ENCODE peak calls at places on chromosomes 16 and 17, in five cellular contexts. Y is body of pancreas, N is heart left ventricle, I is fibroblast of pulmonary artery, O is fibroblast of lung. A is an unnamed sample.

GRCh38 chr17:39016193-39017153 is 49.3 kb upstream of the FBXO47 start:
- DNase-seq in Y (no peak), N (no peak), I (peak; percentile 66), O (no peak), A (no peak)

GRCh38 chr17:63549289-63549945 is 860 bp upstream of the DCAF7 start:
- DNase-seq in Y (no peak), N (no peak), I (no peak), O (no peak), A (no peak)

GRCh38 chr16:89099905-89100304 is 6.3 kb downstream of the ACSF3 start:
- DNase-seq in Y (no peak), N (no peak), I (no peak), O (no peak), A (no peak)

GRCh38 chr17:12964162-12964561 is 53.7 kb downstream of the ELAC2 start:
- DNase-seq in Y (no peak), N (no peak), I (no peak), O (no peak), A (no peak)

GRCh38 chr17:40341808-40342574 is 22.5 kb downstream of the GJD3 start:
- DNase-seq in Y (peak; percentile 72), N (peak; percentile 90), I (peak; percentile 71), O (peak; percentile 70), A (no peak)

GRCh38 chr17:35725058-35725457 is 6.4 kb upstream of the RASL10B start:
- DNase-seq in Y (no peak), N (no peak), I (no peak), O (no peak), A (no peak)

GRCh38 chr16:3643095-3643730 is 11.3 kb upstream of the DNASE1 start:
- DNase-seq in Y (no peak), N (no peak), I (no peak), O (no peak), A (no peak)

GRCh38 chr17:50101346-50102163 is 6.4 kb downstream of the PDK2 start:
- DNase-seq in Y (peak; percentile 27), N (peak; percentile 83), I (peak; percentile 28), O (no peak), A (no peak)

GRCh38 chr17:76497979-76498885 is 3.0 kb downstream of the RHBDF2 start:
- DNase-seq in Y (peak; percentile 81), N (peak; percentile 93), I (peak; percentile 89), O (peak; percentile 84), A (peak; percentile 88)

GRCh38 chr17:50060951-50061712 is 5.2 kb downstream of the ITGA3 start:
- DNase-seq in Y (peak; percentile 31), N (peak; percentile 96), I (peak; percentile 76), O (peak; percentile 82), A (peak; percentile 95)

GRCh38 chr17:39867084-39867890 is 715 bp upstream of the ZPBP2 start:
- DNase-seq in Y (no peak), N (no peak), I (no peak), O (no peak), A (no peak)

GRCh38 chr17:348692-349425 is 3.7 kb downstream of the RPH3AL start:
- DNase-seq in Y (peak; percentile 82), N (peak; percentile 53), I (no peak), O (peak; percentile 16), A (peak; percentile 78)

GRCh38 chr17:30091771-30092170 is 24.8 kb upstream of the NSRP1 start:
- DNase-seq in Y (no peak), N (no peak), I (peak; percentile 81), O (peak; percentile 94), A (peak; percentile 23)

GRCh38 chr17:38424297-38424972 is 3.8 kb upstream of the ARHGAP23 start:
- DNase-seq in Y (no peak), N (no peak), I (no peak), O (no peak), A (no peak)

GRCh38 chr17:79937981-79938695 is 97.5 kb downstream of the TBC1D16 start:
- DNase-seq in Y (peak; percentile 69), N (peak; percentile 40), I (no peak), O (no peak), A (no peak)

GRCh38 chr16:52494621-52495020 is 52.3 kb downstream of the TOX3 start:
- DNase-seq in Y (no peak), N (no peak), I (no peak), O (no peak), A (no peak)

GRCh38 chr16:30185141-30185682 is 1.8 kb downstream of the CORO1A start:
- DNase-seq in Y (peak; percentile 12), N (peak; percentile 30), I (no peak), O (no peak), A (no peak)

GRCh38 chr17:5694507-5694906 is 110.2 kb upstream of the NLRP1 start:
- DNase-seq in Y (no peak), N (no peak), I (no peak), O (no peak), A (no peak)

GRCh38 chr17:27912989-27913388 is 19.8 kb upstream of the LYRM9 start:
- DNase-seq in Y (no peak), N (no peak), I (no peak), O (no peak), A (no peak)

GRCh38 chr16:8622315-8622656 is 788 bp downstream of the METTL22 start:
- DNase-seq in Y (no peak), N (no peak), I (no peak), O (no peak), A (no peak)

GRCh38 chr16:14285542-14286380 is 214.6 kb downstream of the MRTFB start:
- DNase-seq in Y (peak; percentile 96), N (peak; percentile 93), I (peak; percentile 96), O (peak; percentile 98), A (peak; percentile 92)

GRCh38 chr16:50123417-50123816 is 29.7 kb upstream of the TENT4B start:
- DNase-seq in Y (no peak), N (no peak), I (no peak), O (no peak), A (no peak)

GRCh38 chr16:4179020-4179419 is 62.8 kb upstream of the ADCY9 start:
- DNase-seq in Y (no peak), N (no peak), I (peak; percentile 62), O (peak; percentile 26), A (peak; percentile 78)

GRCh38 chr17:4054446-4054845 is 88.4 kb downstream of the ZZEF1 start:
- DNase-seq in Y (no peak), N (no peak), I (no peak), O (no peak), A (no peak)

DNA sequence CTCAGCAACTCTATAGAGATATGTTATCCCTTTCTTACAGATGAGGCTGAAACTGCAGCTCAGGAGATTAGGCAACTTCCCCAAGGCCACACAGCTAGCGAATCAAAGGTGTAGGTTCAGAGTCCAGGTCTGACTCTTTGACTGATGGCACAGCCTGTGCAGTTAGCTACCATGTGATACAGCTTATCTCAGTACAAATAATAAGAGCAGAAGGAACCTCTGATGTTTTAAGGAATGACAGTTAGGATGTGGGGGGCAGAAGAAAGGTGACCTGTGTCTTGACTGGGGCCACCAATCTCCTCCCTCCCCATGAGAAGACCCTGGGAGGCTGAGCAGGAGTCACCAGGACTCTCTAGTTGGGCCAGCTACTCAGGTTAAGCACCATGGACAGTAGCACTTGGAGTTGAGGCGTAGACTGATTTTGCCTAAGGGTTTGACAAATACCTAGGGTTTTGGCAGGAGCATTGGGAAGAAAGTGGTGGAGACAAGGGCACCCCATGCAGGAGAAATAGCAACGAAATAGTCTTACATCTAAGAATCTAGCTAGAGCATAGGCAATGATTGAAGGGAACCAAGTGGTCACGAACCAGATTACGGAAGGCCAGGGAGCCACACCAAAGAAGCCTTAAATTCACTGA is 22.8 kb upstream of the ACSM2B start:
- DNase-seq in Y (peak; percentile 70), N (no peak), I (no peak), O (no peak), A (no peak)
- TF ChIP-seq CTCF in Y (no peak), N (no peak), I (no peak), O (no peak), A (no peak)

GRCh38 chr16:85894266-85894665 is 4.7 kb upstream of the IRF8 start:
- DNase-seq in Y (no peak), N (no peak), I (no peak), O (no peak), A (peak; percentile 14)
- TF ChIP-seq CTCF in Y (no peak), N (no peak), I (no peak), O (no peak), A (no peak)

GRCh38 chr17:58595194-58595792 is 80.9 kb upstream of the MTMR4 start:
- DNase-seq in Y (no peak), N (no peak), I (no peak), O (no peak), A (no peak)
- TF ChIP-seq CTCF in Y (no peak), N (no peak), I (no peak), O (no peak), A (no peak)

GRCh38 chr17:81394377-81394747 is 895 bp upstream of the BAHCC1 start:
- DNase-seq in Y (no peak), N (no peak), I (no peak), O (no peak), A (no peak)
- TF ChIP-seq CTCF in Y (no peak), N (no peak), I (no peak), O (no peak), A (no peak)

DNA sequence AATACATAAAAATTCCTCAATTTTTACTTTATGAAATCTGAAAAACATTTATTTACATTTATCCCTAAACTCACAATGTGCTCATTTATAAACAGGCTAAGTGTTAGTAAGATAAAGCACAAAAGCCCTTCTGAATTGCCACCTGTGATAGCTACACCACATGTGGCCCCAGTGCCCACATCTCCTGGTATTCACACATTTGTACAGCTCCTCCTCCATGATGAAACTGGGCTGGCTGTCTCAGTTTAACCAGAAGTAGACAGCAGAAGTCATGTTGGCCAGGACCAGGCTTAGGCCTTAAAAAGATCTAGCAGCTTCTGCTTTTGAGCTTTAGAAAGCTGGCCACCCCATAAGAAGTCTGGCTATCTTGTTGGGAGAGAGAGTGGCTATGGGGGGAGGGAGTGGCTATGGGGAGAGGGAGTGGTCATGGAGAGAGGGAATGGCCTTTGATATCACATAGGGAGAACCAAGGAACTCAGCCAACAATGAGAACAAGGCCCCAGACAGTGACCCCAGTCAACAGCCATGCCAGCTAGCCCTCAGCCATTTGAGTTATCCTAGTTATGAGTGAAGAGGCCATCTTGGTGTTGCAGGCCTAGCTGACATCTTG is 47.4 kb downstream of the CEP95 start:
- DNase-seq in Y (no peak), N (no peak), I (no peak), O (no peak), A (no peak)
- TF ChIP-seq CTCF in Y (no peak), N (no peak), I (no peak), O (no peak), A (no peak)

A was measured in MCF 10A.